ENCODE peak calls at places on chromosomes 2 and 18, in five cellular contexts. M is substantia nigra; F is EL; G is T-cell; Y is activated naive CD8-positive, alpha-beta T cell treated with anti-CD3 and anti-CD28 coated beads for 36 hours. R is an unnamed sample.
A peak's percentile ranks its signal among the peaks of the same experiment; 100 is the strongest.

GRCh38 chr2:231621051-231621879 is 28.6 kb downstream of the TEX44 start:
- DNase-seq in M (no peak), F (no peak), G (no peak), Y (no peak), R (peak; percentile 62)

GRCh38 chr2:159939946-159940345 is 122.5 kb downstream of the PLA2R1 start:
- DNase-seq in M (no peak), F (peak; percentile 13), G (no peak), Y (no peak), R (peak; percentile 10)

GRCh38 chr2:61928816-61929471 is 23.5 kb downstream of the COMMD1 start:
- DNase-seq in M (no peak), F (peak; percentile 31), G (no peak), Y (no peak), R (peak; percentile 16)

GRCh38 chr2:104733544-104733943 is 120.4 kb upstream of the POU3F3 start:
- DNase-seq in M (no peak), F (no peak), G (no peak), Y (peak; percentile 19), R (peak; percentile 20)

GRCh38 chr2:176907341-176907740 is 305.3 kb upstream of the HNRNPA3 start:
- DNase-seq in M (no peak), F (no peak), G (no peak), Y (no peak), R (no peak)

GRCh38 chr2:69395866-69396265 is 8.8 kb upstream of the GFPT1 start:
- DNase-seq in M (no peak), F (no peak), G (no peak), Y (no peak), R (no peak)

GRCh38 chr2:58930541-58930940 is 689.4 kb upstream of the FANCL start:
- DNase-seq in M (no peak), F (no peak), G (no peak), Y (no peak), R (no peak)

GRCh38 chr2:52238782-52239181 is 1206.8 kb upstream of the NRXN1 start:
- DNase-seq in M (no peak), F (no peak), G (no peak), Y (no peak), R (no peak)

GRCh38 chr2:24080721-24081120 is 3.9 kb downstream of the TP53I3 start:
- DNase-seq in M (no peak), F (no peak), G (no peak), Y (no peak), R (no peak)

GRCh38 chr18:10201655-10202054 is 252.8 kb upstream of the APCDD1 start:
- DNase-seq in M (no peak), F (no peak), G (no peak), Y (no peak), R (no peak)

GRCh38 chr2:69464575-69464974 is 27.3 kb upstream of the NFU1 start:
- DNase-seq in M (no peak), F (no peak), G (no peak), Y (no peak), R (peak; percentile 99)

GRCh38 chr2:61356958-61357350 is 113.9 kb downstream of the USP34 start:
- DNase-seq in M (no peak), F (peak; percentile 14), G (no peak), Y (no peak), R (no peak)

GRCh38 chr2:41965886-41966285 is 81.9 kb upstream of the PKDCC start:
- DNase-seq in M (no peak), F (peak; percentile 56), G (no peak), Y (no peak), R (no peak)

GRCh38 chr2:62934501-62934900 is 116.1 kb upstream of the OTX1 start:
- DNase-seq in M (no peak), F (no peak), G (no peak), Y (no peak), R (no peak)

GRCh38 chr2:105675841-105676240 is 68.9 kb upstream of the NCK2 start:
- DNase-seq in M (no peak), F (no peak), G (no peak), Y (no peak), R (no peak)

GRCh38 chr2:29336741-29337340 is 221.6 kb downstream of the CLIP4 start:
- DNase-seq in M (no peak), F (no peak), G (no peak), Y (no peak), R (no peak)

GRCh38 chr2:205705511-205706397 is 23.5 kb downstream of the NRP2 start:
- DNase-seq in M (no peak), F (no peak), G (no peak), Y (no peak), R (no peak)

GRCh38 chr2:154193246-154193645 is 321.5 kb downstream of the GALNT13 start:
- DNase-seq in M (no peak), F (no peak), G (no peak), Y (no peak), R (no peak)

GRCh38 chr18:28039078-28039477 is 137.9 kb downstream of the CDH2 start:
- DNase-seq in M (no peak), F (peak; percentile 32), G (no peak), Y (no peak), R (peak; percentile 73)

GRCh38 chr2:126907671-126908070 is 9.0 kb downstream of the TEX51 start:
- DNase-seq in M (no peak), F (no peak), G (no peak), Y (no peak), R (no peak)

GRCh38 chr2:74328573-74328972 is 14.6 kb downstream of the SLC4A5 start:
- DNase-seq in M (no peak), F (no peak), G (no peak), Y (no peak), R (no peak)

GRCh38 chr2:21552999-21553398 is 429.2 kb downstream of the TDRD15 start:
- DNase-seq in M (no peak), F (no peak), G (no peak), Y (no peak), R (no peak)

GRCh38 chr2:70935468-70936164 is at the start of gene ATP6V1B1:
- DNase-seq in M (no peak), F (no peak), G (no peak), Y (no peak), R (no peak)

GRCh38 chr2:154449951-154450658 is 248.4 kb upstream of the KCNJ3 start:
- DNase-seq in M (no peak), F (no peak), G (no peak), Y (no peak), R (no peak)

GRCh38 chr18:49011291-49011746 is 60.6 kb upstream of the SMAD7 start:
- DNase-seq in M (no peak), F (no peak), G (no peak), Y (no peak), R (no peak)

GRCh38 chr2:51424418-51424817 is 392.5 kb upstream of the NRXN1 start:
- DNase-seq in M (no peak), F (no peak), G (no peak), Y (no peak), R (no peak)

GRCh38 chr18:54828290-54828871 is at the start of gene RAB27B:
- DNase-seq in M (no peak), F (peak; percentile 83), G (peak; percentile 60), Y (peak; percentile 63), R (peak; percentile 99)

GRCh38 chr2:119257198-119257597 is 33.6 kb downstream of the STEAP3 start:
- DNase-seq in M (no peak), F (no peak), G (no peak), Y (no peak), R (no peak)

GRCh38 chr2:15259356-15259756 is 301.8 kb downstream of the NBAS start:
- DNase-seq in M (no peak), F (no peak), G (no peak), Y (no peak), R (no peak)

GRCh38 chr2:216714412-216714775 is 19.0 kb upstream of the IGFBP5 start:
- DNase-seq in M (no peak), F (peak; percentile 84), G (no peak), Y (no peak), R (peak; percentile 64)

GRCh38 chr2:191114403-191114886 is 36.3 kb downstream of the STAT4 start:
- DNase-seq in M (no peak), F (peak; percentile 42), G (peak; percentile 35), Y (peak; percentile 42), R (peak; percentile 1)

GRCh38 chr18:48767090-48767670 is 183.6 kb downstream of the SMAD7 start:
- DNase-seq in M (no peak), F (peak; percentile 67), G (no peak), Y (no peak), R (no peak)

GRCh38 chr2:174086708-174087107 is 121.5 kb upstream of the SP3 start:
- DNase-seq in M (no peak), F (no peak), G (no peak), Y (no peak), R (no peak)

R was measured in epithelial cell of esophagus.